ENCODE peak calls at places on chromosomes 7 and 10, in nine cellular contexts. Q is keratinocyte; G is AG09309; F is CD8-positive, alpha-beta T cell; V is activated CD4-positive, alpha-beta T cell treated with anti-CD3 and anti-CD28 coated beads, Interleukin-2, amount 50 U/mL, for 48 hours; I is activated naive CD4-positive, alpha-beta T cell; O is left ventricle myocardium superior; B is activated T-cell treated with anti-CD3 and anti-CD28 coated beads for 48 hours; C is stimulated activated naive CD8-positive, alpha-beta T cell treated with anti-CD3 and anti-CD28 coated beads, Interleukin-15, Interleukin-2, amounts not matched to agents 100 U/mL and 50 U/mL, for 24 hours. U is an unnamed sample.

GRCh38 chr10:119355930-119356329 is 148.6 kb downstream of the GRK5 start:
- DNase-seq in O (no peak), V (no peak), Q (no peak), I (no peak), C (no peak), G (no peak), F (no peak), B (no peak), U (no peak)

GRCh38 chr7:143374556-143374955 is 6.6 kb upstream of the ZYX start:
- DNase-seq in F (no peak), I (no peak), B (no peak), Q (no peak), V (no peak), G (no peak), C (no peak), O (no peak), U (no peak)

GRCh38 chr7:98281757-98282652 is 519 bp downstream of the BRI3 start:
- DNase-seq in O (no peak), F (no peak), B (peak), Q (no peak), I (peak), V (peak), G (no peak), C (peak), U (no peak)

GRCh38 chr10:50561266-50561665 is 62.5 kb downstream of the SGMS1 start:
- DNase-seq in I (no peak), F (no peak), B (no peak), C (no peak), Q (no peak), G (peak), V (no peak), O (no peak), U (no peak)

GRCh38 chr7:15922002-15922401 is 235.5 kb upstream of the MEOX2 start:
- DNase-seq in F (no peak), G (no peak), V (no peak), B (no peak), C (no peak), I (no peak), Q (no peak), O (no peak), U (no peak)

GRCh38 chr7:98686466-98687080 is 69.5 kb downstream of the NPTX2 start:
- DNase-seq in O (no peak), G (no peak), C (no peak), V (no peak), Q (no peak), B (no peak), I (no peak), F (no peak), U (no peak)

GRCh38 chr7:158353606-158354570 is 233.7 kb downstream of the PTPRN2 start:
- DNase-seq in C (no peak), V (peak), F (no peak), O (peak), G (no peak), I (no peak), B (no peak), Q (no peak), U (peak)

GRCh38 chr10:122648599-122649428 is 50.8 kb downstream of the C10orf120 start:
- DNase-seq in Q (no peak), F (no peak), I (no peak), G (no peak), V (peak), B (peak), O (peak), C (peak), U (peak)

GRCh38 chr7:18356195-18356645 is 139.3 kb upstream of the HDAC9 start:
- DNase-seq in Q (no peak), C (no peak), B (no peak), G (peak), V (peak), I (no peak), F (no peak), O (no peak), U (peak)

GRCh38 chr7:134645935-134646334 is 718 bp upstream of the BPGM start:
- DNase-seq in O (no peak), V (no peak), F (no peak), G (no peak), B (no peak), I (peak), C (no peak), Q (no peak), U (no peak)

GRCh38 chr7:31126976-31127375 is 74.9 kb downstream of the ADCYAP1R1 start:
- DNase-seq in G (peak), I (no peak), B (no peak), F (no peak), V (no peak), C (no peak), Q (no peak), O (no peak), U (no peak)

GRCh38 chr10:13701157-13701919 is 114.6 kb downstream of the PRPF18 start:
- DNase-seq in V (no peak), Q (no peak), O (no peak), B (no peak), F (no peak), C (no peak), G (no peak), I (no peak), U (no peak)

GRCh38 chr10:132158810-132159209 is 27.9 kb upstream of the DPYSL4 start:
- DNase-seq in O (peak), V (no peak), C (no peak), Q (no peak), B (no peak), G (no peak), F (no peak), I (no peak), U (no peak)

GRCh38 chr7:17680026-17680425 is 260.3 kb downstream of the SNX13 start:
- DNase-seq in C (no peak), O (peak), F (no peak), G (peak), I (no peak), B (no peak), V (no peak), Q (no peak), U (no peak)

GRCh38 chr10:33161550-33162247 is 172.8 kb downstream of the NRP1 start:
- DNase-seq in B (no peak), Q (no peak), F (no peak), O (no peak), V (no peak), I (no peak), G (no peak), C (no peak), U (no peak)

GRCh38 chr10:24989867-24990266 is 26.1 kb downstream of the ENKUR start:
- DNase-seq in B (no peak), I (no peak), G (no peak), C (no peak), V (no peak), O (no peak), F (no peak), Q (no peak), U (no peak)

GRCh38 chr7:91263359-91264082 is 712 bp upstream of the FZD1 start:
- DNase-seq in O (peak), G (no peak), F (no peak), B (no peak), V (no peak), I (no peak), Q (no peak), C (peak), U (peak)

GRCh38 chr7:142957723-142958122 is 4.4 kb downstream of the KEL start:
- DNase-seq in I (no peak), C (no peak), G (no peak), F (no peak), V (no peak), O (no peak), B (no peak), Q (no peak), U (no peak)

GRCh38 chr7:95323410-95324129 is 762 bp downstream of the PON1 start:
- DNase-seq in F (no peak), B (no peak), I (no peak), G (no peak), C (no peak), V (no peak), O (no peak), Q (no peak), U (no peak)

GRCh38 chr10:71239946-71240795 is 27.8 kb downstream of the UNC5B start:
- DNase-seq in Q (no peak), B (no peak), O (peak), F (no peak), I (no peak), V (no peak), C (no peak), G (no peak), U (no peak)

GRCh38 chr7:95026018-95026417 is 118.6 kb downstream of the PPP1R9A start:
- DNase-seq in Q (no peak), V (no peak), G (no peak), O (no peak), B (no peak), I (no peak), F (no peak), C (no peak), U (no peak)

GRCh38 chr10:73469579-73469978 is 26.2 kb downstream of the PPP3CB start:
- DNase-seq in F (no peak), O (no peak), V (no peak), B (no peak), G (no peak), Q (no peak), C (no peak), I (no peak), U (no peak)

GRCh38 chr7:11427686-11428273 is 404.2 kb downstream of the THSD7A start:
- DNase-seq in V (no peak), O (no peak), I (no peak), B (no peak), Q (no peak), G (peak), C (no peak), F (no peak), U (peak)

GRCh38 chr7:156735861-156736260 is 95.3 kb downstream of the RNF32 start:
- DNase-seq in O (no peak), F (no peak), B (no peak), I (no peak), C (no peak), G (no peak), Q (no peak), V (no peak), U (no peak)